ENCODE peak calls at places on chromosome 3, in five cellular contexts. J, G, X, U and C are unnamed samples.

GRCh38 chr3:4413467-4413866 is 53.6 kb downstream of the SUMF1 start:
- DNase-seq in J (no peak), G (no peak), X (no peak), U (peak), C (no peak)

GRCh38 chr3:111989061-111989678 is 9.6 kb upstream of the TAGLN3 start:
- DNase-seq in J (peak), G (peak), X (peak), U (peak), C (peak)

GRCh38 chr3:131591394-131591990 is 88.7 kb upstream of the MRPL3 start:
- DNase-seq in J (no peak), G (no peak), X (peak), U (peak), C (no peak)

GRCh38 chr3:183116051-183116614 is 16.8 kb upstream of the MCCC1 start:
- DNase-seq in J (peak), G (peak), X (peak), U (no peak), C (peak)

GRCh38 chr3:147368561-147369151 is 37.7 kb downstream of the ZIC4 start:
- DNase-seq in J (no peak), G (no peak), X (no peak), U (no peak), C (no peak)

GRCh38 chr3:42852443-42852842 is 23.2 kb downstream of the CYP8B1 start:
- DNase-seq in J (no peak), G (no peak), X (no peak), U (no peak), C (no peak)

GRCh38 chr3:64443553-64444331 is 218.5 kb upstream of the PRICKLE2 start:
- DNase-seq in J (no peak), G (no peak), X (no peak), U (peak), C (no peak)

GRCh38 chr3:32296251-32297204 is 58.0 kb downstream of the CMTM8 start:
- DNase-seq in J (peak), G (peak), X (peak), U (peak), C (peak)

GRCh38 chr3:107999215-107999775 is 91.5 kb downstream of the CD47 start:
- DNase-seq in J (no peak), G (no peak), X (no peak), U (peak), C (peak)

GRCh38 chr3:65955792-65956477 is 82.8 kb downstream of the MAGI1 start:
- DNase-seq in J (no peak), G (no peak), X (no peak), U (peak), C (no peak)

GRCh38 chr3:58175429-58176184 is 35.2 kb downstream of the DNASE1L3 start:
- DNase-seq in J (peak), G (no peak), X (peak), U (peak), C (no peak)